ENCODE peak calls at places on chromosomes 5 and 9, in nine cellular contexts. B, D, W, Q, Y, G, P, K and X are unnamed samples.

GRCh38 chr9:111783857-111784256 is 10.9 kb downstream of the SHOC1 start:
- DNase-seq in Y (no peak), W (no peak), Q (no peak), K (no peak), P (no peak), D (no peak), B (no peak), G (no peak), X (no peak)

GRCh38 chr9:114394523-114395193 is 6.9 kb upstream of the AKNA start:
- DNase-seq in D (no peak), Y (no peak), G (no peak), Q (no peak), W (no peak), P (no peak), B (no peak), K (no peak), X (no peak)

GRCh38 chr9:76215066-76215465 is 179.2 kb downstream of the RFK start:
- DNase-seq in Q (no peak), B (no peak), G (no peak), P (no peak), W (peak), Y (no peak), K (no peak), D (no peak), X (no peak)

GRCh38 chr9:28471261-28471660 is 898.0 kb upstream of the C9orf72 start:
- DNase-seq in K (no peak), Y (no peak), B (no peak), G (no peak), W (no peak), P (no peak), Q (no peak), D (no peak), X (no peak)

GRCh38 chr5:145446412-145446811 is 388.7 kb downstream of the PRELID2 start:
- DNase-seq in W (no peak), P (no peak), B (no peak), G (no peak), D (no peak), Q (no peak), K (no peak), Y (no peak), X (no peak)

GRCh38 chr5:87120518-87121314 is 147.0 kb upstream of the RASA1 start:
- DNase-seq in B (peak), Q (no peak), K (peak), P (no peak), Y (peak), G (no peak), W (peak), D (no peak), X (no peak)

GRCh38 chr9:76818271-76818670 is 54.0 kb downstream of the PCA3 start:
- DNase-seq in G (peak), Q (no peak), P (no peak), K (no peak), B (no peak), Y (no peak), D (no peak), W (peak), X (no peak)

GRCh38 chr5:165525268-165525667 is 2019.8 kb downstream of the MAT2B start:
- DNase-seq in B (no peak), P (no peak), K (no peak), Q (no peak), G (no peak), Y (no peak), W (peak), D (no peak), X (no peak)

GRCh38 chr5:174793684-174794328 is 69.4 kb downstream of the MSX2 start:
- DNase-seq in K (peak), Y (peak), B (peak), G (peak), P (peak), W (peak), D (peak), Q (peak), X (no peak)

GRCh38 chr9:94780516-94780950 is 54.0 kb downstream of the AOPEP start:
- DNase-seq in K (no peak), D (no peak), Y (no peak), P (no peak), G (no peak), B (no peak), W (no peak), Q (no peak), X (no peak)

GRCh38 chr5:150815010-150815409 is 31.3 kb upstream of the IRGM start:
- DNase-seq in B (no peak), Q (no peak), D (no peak), G (no peak), W (no peak), K (no peak), Y (no peak), P (no peak), X (no peak)

GRCh38 chr5:123454236-123454911 is 31.2 kb upstream of the CEP120 start:
- DNase-seq in D (no peak), G (peak), K (no peak), B (no peak), P (no peak), Q (no peak), W (no peak), Y (no peak), X (no peak)

GRCh38 chr5:73451218-73452130 is 2.9 kb upstream of the FOXD1 start:
- DNase-seq in D (no peak), B (peak), Y (peak), P (no peak), W (peak), K (peak), Q (no peak), G (peak), X (no peak)

GRCh38 chr5:69364850-69365249 is 4.5 kb downstream of the AK6 start:
- DNase-seq in P (no peak), Q (no peak), B (no peak), Y (no peak), G (no peak), W (no peak), D (no peak), K (no peak), X (no peak)

GRCh38 chr5:2902742-2903297 is 151.3 kb upstream of the IRX2 start:
- DNase-seq in Y (no peak), Q (no peak), D (no peak), G (no peak), B (no peak), W (no peak), K (no peak), P (no peak), X (no peak)

GRCh38 chr5:25119654-25120053 is 474.9 kb upstream of the CDH10 start:
- DNase-seq in D (peak), Q (peak), P (no peak), W (peak), Y (no peak), K (no peak), B (no peak), G (peak), X (peak)

GRCh38 chr9:121286973-121287721 is 19.2 kb downstream of the GSN start:
- DNase-seq in B (peak), Q (peak), W (peak), D (peak), P (no peak), K (no peak), G (peak), Y (no peak), X (peak)

GRCh38 chr9:93259490-93260289 is 75.8 kb downstream of the WNK2 start:
- DNase-seq in W (no peak), G (no peak), K (peak), Y (no peak), B (no peak), Q (no peak), D (no peak), P (no peak), X (no peak)

GRCh38 chr5:163915481-163915961 is 410.1 kb downstream of the MAT2B start:
- DNase-seq in Q (no peak), K (no peak), D (peak), Y (peak), B (no peak), P (no peak), G (no peak), W (peak), X (peak)

GRCh38 chr9:2341956-2342355 is 279.6 kb upstream of the VLDLR start:
- DNase-seq in P (no peak), B (no peak), K (no peak), G (no peak), Q (no peak), D (no peak), Y (no peak), W (no peak), X (no peak)